ENCODE peak calls at places on chromosome 22, in four cellular contexts. V is HepG2, J is K562, K is H1. L is an unnamed sample.

GRCh38 chr22:22752556-22753477 is 108.4 kb downstream of the GGTLC2 start:
- DNase-seq in K (peak), J (peak), V (no peak), L (no peak)

GRCh38 chr22:34414467-34415440 is 494.5 kb upstream of the LARGE1 start:
- DNase-seq in V (peak), K (peak), J (peak), L (peak)

GRCh38 chr22:39388261-39389011 is 11.1 kb upstream of the TAB1 start:
- DNase-seq in V (peak), J (peak), K (peak), L (peak)

GRCh38 chr22:45893516-45893915 is 83.4 kb downstream of the WNT7B start:
- DNase-seq in K (no peak), J (no peak), V (no peak), L (no peak)

GRCh38 chr22:31945478-31945815 is 1.1 kb downstream of the YWHAH start:
- DNase-seq in V (no peak), K (no peak), J (no peak), L (no peak)

GRCh38 chr22:22061085-22062077 is 78.8 kb upstream of the TOP3B start:
- DNase-seq in J (no peak), K (no peak), V (peak), L (peak)

GRCh38 chr22:41429232-41429945 is 17.2 kb downstream of the TOB2 start:
- DNase-seq in V (no peak), J (no peak), K (no peak), L (no peak)

GRCh38 chr22:22010358-22010757 is 27.8 kb upstream of the TOP3B start:
- DNase-seq in V (no peak), J (no peak), K (no peak), L (no peak)

GRCh38 chr22:40453676-40454075 is 83.3 kb downstream of the SGSM3 start:
- DNase-seq in J (no peak), V (no peak), K (no peak), L (no peak)

GRCh38 chr22:48588151-48588880 is 1239.4 kb downstream of the BRD1 start:
- DNase-seq in K (no peak), V (no peak), J (no peak), L (no peak)

GRCh38 chr22:49014227-49015201 is 813.2 kb downstream of the BRD1 start:
- DNase-seq in V (no peak), K (peak), J (no peak), L (no peak)

GRCh38 chr22:41501209-41501608 is 32.3 kb downstream of the ACO2 start:
- DNase-seq in V (peak), K (no peak), J (no peak), L (no peak)

GRCh38 chr22:48886604-48887393 is 940.9 kb downstream of the BRD1 start:
- DNase-seq in J (no peak), V (no peak), K (no peak), L (no peak)

GRCh38 chr22:25797891-25798290 is 55.9 kb downstream of the MYO18B start:
- DNase-seq in J (no peak), K (no peak), V (no peak), L (no peak)

GRCh38 chr22:32204211-32204855 is 540 bp downstream of the RFPL2 start:
- DNase-seq in K (peak), J (no peak), V (peak), L (no peak)

GRCh38 chr22:41713004-41713403 is 13.7 kb downstream of the MEI1 start:
- DNase-seq in K (no peak), V (peak), J (no peak), L (peak)

GRCh38 chr22:23263651-23264555 is 83.6 kb downstream of the BCR start:
- DNase-seq in K (no peak), V (no peak), J (peak), L (no peak)

GRCh38 chr22:26481112-26481693 is 2.4 kb downstream of the HPS4 start:
- DNase-seq in K (no peak), V (no peak), J (no peak), L (no peak)

GRCh38 chr22:35380013-35380412 is 883 bp upstream of the HMOX1 start:
- DNase-seq in J (no peak), V (no peak), K (no peak), L (no peak)

GRCh38 chr22:20456064-20456721 is 18.6 kb upstream of the SCARF2 start:
- DNase-seq in V (peak), J (peak), K (peak), L (peak)

GRCh38 chr22:46293591-46294260 is 2.9 kb upstream of the GTSE1 start:
- DNase-seq in K (no peak), J (no peak), V (no peak), L (no peak)

GRCh38 chr22:23151827-23152226 is 6.5 kb downstream of the RAB36 start:
- DNase-seq in J (peak), K (no peak), V (no peak), L (no peak)

GRCh38 chr22:26671317-26672059 is 14.1 kb downstream of the MIAT start:
- DNase-seq in V (no peak), J (no peak), K (no peak), L (no peak)

GRCh38 chr22:39593931-39594285 is 23.4 kb downstream of the CACNA1I start:
- DNase-seq in K (no peak), J (no peak), V (no peak), L (no peak)

GRCh38 chr22:48884292-48884691 is 943.4 kb downstream of the BRD1 start:
- DNase-seq in K (no peak), J (no peak), V (no peak), L (no peak)

GRCh38 chr22:23036684-23037428 is 33.5 kb upstream of the GNAZ start:
- DNase-seq in V (peak), K (no peak), J (peak), L (no peak)

GRCh38 chr22:31490496-31490925 is 869 bp upstream of the EIF4ENIF1 start:
- DNase-seq in J (peak), K (peak), V (peak), L (peak)

GRCh38 chr22:43616645-43617044 is 195.5 kb downstream of the EFCAB6 start:
- DNase-seq in V (peak), J (no peak), K (no peak), L (no peak)

GRCh38 chr22:48488611-48489456 is 1338.8 kb downstream of the BRD1 start:
- DNase-seq in V (no peak), K (peak), J (no peak), L (no peak)

GRCh38 chr22:31291716-31292644 is at the start of gene PIK3IP1:
- DNase-seq in V (peak), J (peak), K (peak), L (peak)

GRCh38 chr22:35334010-35334409 is 34.3 kb downstream of the TOM1 start:
- DNase-seq in K (no peak), V (no peak), J (no peak), L (no peak)

GRCh38 chr22:18024276-18024939 is at the start of gene MICAL3:
- DNase-seq in K (peak), J (peak), V (no peak), L (peak)

GRCh38 chr22:22546490-22546889 is 12.6 kb downstream of the PRAME start:
- DNase-seq in J (peak), K (no peak), V (no peak), L (no peak)

GRCh38 chr22:40220316-40221054 is 42.8 kb downstream of the TNRC6B start:
- DNase-seq in K (no peak), V (no peak), J (no peak), L (no peak)

GRCh38 chr22:42805016-42805997 is 51.8 kb downstream of the ARFGAP3 start:
- DNase-seq in K (no peak), V (peak), J (no peak), L (no peak)

GRCh38 chr22:48860557-48860956 is 967.1 kb downstream of the BRD1 start:
- DNase-seq in V (no peak), J (no peak), K (no peak), L (no peak)

GRCh38 chr22:21778705-21779363 is 43.2 kb upstream of the YPEL1 start:
- DNase-seq in J (peak), K (no peak), V (no peak), L (no peak)

GRCh38 chr22:46079861-46080821 is 70.2 kb upstream of the PPARA start:
- DNase-seq in K (no peak), V (no peak), J (no peak), L (no peak)

GRCh38 chr22:40022536-40023225 is 27.9 kb downstream of the FAM83F start:
- DNase-seq in J (no peak), K (no peak), V (no peak), L (no peak)

GRCh38 chr22:24327827-24328226 is 57.2 kb downstream of the SPECC1L start:
- DNase-seq in K (no peak), J (peak), V (no peak), L (no peak)

GRCh38 chr22:24329453-24329852 is 58.8 kb downstream of the SPECC1L start:
- DNase-seq in J (peak), V (no peak), K (no peak), L (no peak)

GRCh38 chr22:24333301-24333700 is 62.7 kb downstream of the SPECC1L start:
- DNase-seq in J (no peak), V (no peak), K (no peak), L (peak)

GRCh38 chr22:24331468-24332440 is 61.1 kb downstream of the SPECC1L start:
- DNase-seq in J (no peak), K (no peak), V (no peak), L (no peak)

GRCh38 chr22:24330636-24331035 is 60.0 kb downstream of the SPECC1L start:
- DNase-seq in J (no peak), V (no peak), K (no peak), L (no peak)
- TF ChIP-seq FOSL1 in J (no peak), V (no peak), K (no peak), L (no peak)

GRCh38 chr22:44620129-44620840 is 81.7 kb upstream of the PRR5 start:
- DNase-seq in K (peak), V (peak), J (peak), L (no peak)
- TF ChIP-seq RAD21 in K (no peak), V (no peak), J (no peak), L (no peak)

GRCh38 chr22:30183861-30184278 is 62.7 kb downstream of the LIF start:
- DNase-seq in V (no peak), J (peak), K (no peak), L (no peak)
- TF ChIP-seq FOSL1 in V (no peak), J (peak), K (no peak), L (no peak)

GRCh38 chr22:50469377-50470305 is 5.2 kb downstream of the SBF1 start:
- DNase-seq in V (no peak), J (peak), K (no peak), L (peak)
- TF ChIP-seq RAD21 in V (no peak), J (no peak), K (no peak), L (no peak)

DNA sequence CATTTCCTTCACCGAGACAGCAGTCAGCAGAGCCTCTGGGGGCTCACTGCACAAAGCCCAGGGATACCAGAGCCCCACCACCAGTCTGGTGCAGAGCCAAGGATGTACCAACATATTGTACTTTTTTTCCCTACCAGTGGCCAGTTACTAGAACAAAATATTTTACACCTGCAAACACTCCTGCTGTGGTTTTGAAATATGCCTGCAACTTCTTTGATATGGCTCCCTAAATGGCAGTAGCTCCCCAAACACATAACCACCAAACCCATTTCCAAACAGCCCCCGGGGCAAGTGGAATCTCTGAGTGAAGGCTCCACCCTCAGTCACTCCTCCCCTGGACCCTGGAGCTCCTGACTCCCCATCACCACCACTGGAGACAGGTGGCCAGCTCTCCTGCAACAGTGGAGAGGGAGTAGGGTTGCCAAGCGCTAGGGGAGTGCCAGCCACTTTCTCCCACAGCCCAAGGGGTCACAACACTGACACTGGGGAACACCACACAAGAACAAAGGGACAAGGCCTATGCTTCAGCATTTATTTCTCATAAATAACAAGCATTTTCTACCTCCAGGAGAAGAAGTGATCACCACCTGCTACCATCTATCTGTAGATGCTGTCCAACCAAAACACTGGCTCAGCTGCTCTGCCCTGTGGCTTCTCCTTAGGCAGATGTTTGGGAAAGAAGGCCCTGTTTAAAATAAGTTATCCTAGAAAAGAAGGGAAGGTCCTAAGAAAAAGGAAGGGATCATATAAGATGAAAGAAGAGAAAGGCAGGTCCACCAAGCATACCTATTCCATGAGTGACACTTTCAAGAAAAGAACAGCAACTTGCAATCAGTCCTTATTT is 15.1 kb downstream of the DGCR2 start:
- DNase-seq in K (no peak), V (no peak), J (no peak), L (no peak)
- TF ChIP-seq FOSL1 in K (no peak), V (no peak), J (no peak), L (no peak)

DNA sequence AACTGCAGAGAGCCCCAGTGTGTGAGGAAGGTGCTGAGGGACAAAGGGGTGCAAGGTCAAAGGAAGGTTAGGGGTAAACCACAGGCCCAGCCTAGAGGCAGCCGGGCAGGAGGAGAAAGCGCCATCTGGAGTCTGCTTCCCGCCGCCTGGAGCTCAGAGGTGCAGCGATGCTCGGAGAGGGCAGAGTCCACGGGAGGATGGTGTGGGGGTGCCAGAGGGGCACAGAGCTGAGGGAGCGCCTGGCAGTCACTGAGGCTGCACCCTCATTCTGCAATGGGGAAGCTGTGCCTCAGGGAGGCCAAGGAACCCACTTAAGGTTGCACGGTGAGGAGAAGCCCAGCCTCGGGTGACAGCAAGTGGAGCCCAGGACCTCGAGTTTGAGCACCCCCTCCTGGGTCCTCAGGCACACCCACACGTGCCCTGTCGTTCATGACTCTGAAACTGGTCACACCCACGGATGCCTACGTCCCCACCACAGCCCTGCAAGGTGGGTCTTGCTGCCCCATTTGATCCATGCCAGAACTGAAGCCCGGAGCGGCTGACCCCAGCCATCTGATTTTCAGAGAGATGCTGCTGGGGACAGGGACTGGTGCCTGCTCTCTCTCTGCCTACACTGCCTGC is 1.6 kb downstream of the IL2RB start:
- DNase-seq in K (no peak), V (no peak), J (no peak), L (no peak)
- TF ChIP-seq RAD21 in K (no peak), V (peak), J (no peak), L (peak)

GRCh38 chr22:28064941-28065340 is 145.9 kb upstream of the PITPNB start:
- DNase-seq in J (no peak), K (no peak), V (no peak), L (no peak)
- TF ChIP-seq FOSL1 in J (no peak), K (no peak), V (no peak), L (no peak)

DNA sequence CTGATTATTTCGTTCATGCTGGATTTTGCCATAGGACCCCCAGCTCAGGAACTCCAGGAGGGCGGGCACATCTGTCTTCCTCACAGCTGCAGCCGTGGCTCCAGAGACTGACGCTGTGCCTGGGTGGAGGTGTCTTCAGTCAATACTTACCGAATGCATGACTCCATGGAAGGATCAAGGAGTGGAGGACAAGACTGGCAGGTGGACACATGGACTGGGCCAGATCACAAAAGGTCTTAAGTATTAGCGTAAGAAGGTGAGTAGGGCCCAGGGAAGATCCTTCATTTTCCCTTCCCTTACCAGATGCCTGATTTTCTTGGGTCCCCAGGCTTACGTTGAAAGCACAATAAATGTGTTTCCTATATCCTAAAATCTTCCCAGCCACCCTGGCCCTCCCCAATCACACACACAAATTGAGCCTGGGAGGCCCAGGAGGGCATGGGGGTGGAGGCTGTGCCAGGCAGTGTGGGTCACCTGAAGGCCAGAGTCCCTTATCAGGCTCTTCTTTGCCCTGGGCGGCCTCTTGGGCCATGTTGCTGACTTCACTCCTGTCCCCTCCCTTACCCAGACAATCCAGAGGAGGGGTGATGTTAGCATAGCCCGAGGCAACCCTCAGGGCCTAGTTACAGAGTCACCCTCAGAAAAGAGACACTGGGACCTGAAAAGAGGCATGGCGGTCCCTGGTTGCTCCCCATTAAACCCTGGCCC is 56.4 kb downstream of the CYTH4 start:
- DNase-seq in K (no peak), V (no peak), J (no peak), L (no peak)
- TF ChIP-seq RAD21 in K (no peak), V (no peak), J (no peak), L (no peak)

GRCh38 chr22:36406721-36407120 is 19.0 kb upstream of the MYH9 start:
- DNase-seq in J (no peak), V (no peak), K (no peak), L (no peak)

GRCh38 chr22:36411589-36412258 is 24.0 kb upstream of the MYH9 start:
- DNase-seq in J (no peak), K (no peak), V (peak), L (no peak)

GRCh38 chr22:36409067-36409466 is 21.3 kb upstream of the MYH9 start:
- DNase-seq in J (no peak), K (no peak), V (no peak), L (no peak)

GRCh38 chr22:36413022-36413770 is 25.4 kb upstream of the MYH9 start:
- DNase-seq in K (no peak), J (no peak), V (peak), L (no peak)

GRCh38 chr22:36409911-36410756 is 22.4 kb upstream of the MYH9 start:
- DNase-seq in V (peak), K (peak), J (peak), L (peak)
- TF ChIP-seq FOSL1 in V (no peak), K (no peak), J (no peak), L (no peak)

GRCh38 chr22:47396515-47396914 is 634.1 kb downstream of the TBC1D22A start:
- DNase-seq in J (no peak), K (no peak), V (no peak), L (no peak)
- TF ChIP-seq RAD21 in J (no peak), K (no peak), V (no peak), L (no peak)